ENCODE peak calls at places on chromosomes 4 and X, in four cellular contexts. A is heart left ventricle, Z is trophoblast cell, T is fibroblast of lung. G is an unnamed sample.
A peak's percentile ranks its signal among the peaks of the same experiment; 100 is the strongest.

GRCh38 chr4:81652069-81652478 is 180.4 kb upstream of the RASGEF1B start:
- DNase-seq in A (no peak), Z (no peak), T (no peak), G (no peak)

GRCh38 chr4:114782842-114783595 is 184.4 kb downstream of the UGT8 start:
- DNase-seq in A (no peak), Z (no peak), T (peak; percentile 39), G (no peak)

GRCh38 chrX:49237060-49237459 is 1.8 kb downstream of the CCDC22 start:
- DNase-seq in A (no peak), Z (no peak), T (no peak), G (peak; percentile 85)

GRCh38 chr4:138897818-138898226 is 117.8 kb upstream of the NOCT start:
- DNase-seq in A (no peak), Z (peak; percentile 81), T (peak; percentile 98), G (no peak)

GRCh38 chr4:107579099-107579498 is 140.9 kb downstream of the PAPSS1 start:
- DNase-seq in A (no peak), Z (peak; percentile 4), T (no peak), G (no peak)

GRCh38 chr4:126318376-126318775 is 1003.6 kb downstream of the FAT4 start:
- DNase-seq in A (no peak), Z (no peak), T (no peak), G (no peak)

GRCh38 chrX:10043386-10043785 is 76.2 kb downstream of the CLDN34 start:
- DNase-seq in A (no peak), Z (peak; percentile 18), T (no peak), G (no peak)

GRCh38 chr4:84263415-84263814 is 235.7 kb downstream of the NKX6-1 start:
- DNase-seq in A (no peak), Z (no peak), T (no peak), G (no peak)

GRCh38 chr4:27057662-27058061 is 197.0 kb downstream of the STIM2 start:
- DNase-seq in A (no peak), Z (no peak), T (no peak), G (no peak)

GRCh38 chr4:48254381-48255072 is 15.1 kb downstream of the TEC start:
- DNase-seq in A (peak; percentile 70), Z (no peak), T (peak; percentile 98), G (no peak)

GRCh38 chr4:15675363-15675762 is 6.3 kb upstream of the FAM200B start:
- DNase-seq in A (no peak), Z (no peak), T (no peak), G (no peak)

GRCh38 chrX:42093756-42094155 is 170.4 kb upstream of the CASK start:
- DNase-seq in A (no peak), Z (no peak), T (peak; percentile 20), G (no peak)

GRCh38 chr4:15689540-15689939 is 7.9 kb downstream of the FAM200B start:
- DNase-seq in A (no peak), Z (no peak), T (peak; percentile 49), G (no peak)

GRCh38 chr4:122968227-122968812 is 45.9 kb upstream of the NUDT6 start:
- DNase-seq in A (no peak), Z (no peak), T (peak; percentile 7), G (no peak)

GRCh38 chr4:125084608-125085007 is 230.1 kb upstream of the FAT4 start:
- DNase-seq in A (no peak), Z (no peak), T (no peak), G (no peak)

GRCh38 chr4:38905657-38906398 is 38.2 kb downstream of the FAM114A1 start:
- DNase-seq in A (no peak), Z (no peak), T (no peak), G (no peak)

GRCh38 chrX:18490816-18491215 is 65.4 kb downstream of the CDKL5 start:
- DNase-seq in A (no peak), Z (peak; percentile 25), T (no peak), G (no peak)

GRCh38 chr4:73485596-73485995 is 4.1 kb downstream of the AFM start:
- DNase-seq in A (no peak), Z (no peak), T (no peak), G (no peak)

GRCh38 chrX:128106630-128107029 is 54.4 kb upstream of the ACTRT1 start:
- DNase-seq in A (no peak), Z (no peak), T (no peak), G (no peak)

GRCh38 chr4:1603413-1604135 is 80.5 kb downstream of the FAM53A start:
- DNase-seq in A (peak; percentile 22), Z (no peak), T (no peak), G (peak; percentile 68)

GRCh38 chr4:157674699-157675098 is 454.2 kb downstream of the GRIA2 start:
- DNase-seq in A (no peak), Z (no peak), T (no peak), G (no peak)

GRCh38 chr4:54017974-54018373 is 46.4 kb downstream of the CHIC2 start:
- DNase-seq in A (no peak), Z (no peak), T (no peak), G (no peak)
- H3K36me3 ChIP-seq in A (no peaks in the 10 kb centered on the region), Z (no peaks in the 10 kb centered on the region), T (no peaks in the 10 kb centered on the region), G (peaks cover 12% of the 10 kb centered on the region)

GRCh38 chr4:158787718-158788441 is 19.1 kb downstream of the FNIP2 start:
- DNase-seq in A (no peak), Z (no peak), T (peak; percentile 50), G (no peak)

GRCh38 chr4:158783775-158784174 is 14.9 kb downstream of the FNIP2 start:
- DNase-seq in A (no peak), Z (no peak), T (peak; percentile 71), G (no peak)

GRCh38 chr4:158782539-158783360 is 13.9 kb downstream of the FNIP2 start:
- DNase-seq in A (no peak), Z (no peak), T (peak; percentile 68), G (no peak)

GRCh38 chr4:158788608-158789007 is 19.8 kb downstream of the FNIP2 start:
- DNase-seq in A (no peak), Z (no peak), T (no peak), G (no peak)

GRCh38 chr4:158786155-158786581 is 17.3 kb downstream of the FNIP2 start:
- DNase-seq in A (no peak), Z (no peak), T (peak; percentile 70), G (no peak)
- H3K36me3 ChIP-seq in A (no peaks in the 10 kb centered on the region), Z (no peaks in the 10 kb centered on the region), T (no peaks in the 10 kb centered on the region), G (no peaks in the 10 kb centered on the region)

DNA sequence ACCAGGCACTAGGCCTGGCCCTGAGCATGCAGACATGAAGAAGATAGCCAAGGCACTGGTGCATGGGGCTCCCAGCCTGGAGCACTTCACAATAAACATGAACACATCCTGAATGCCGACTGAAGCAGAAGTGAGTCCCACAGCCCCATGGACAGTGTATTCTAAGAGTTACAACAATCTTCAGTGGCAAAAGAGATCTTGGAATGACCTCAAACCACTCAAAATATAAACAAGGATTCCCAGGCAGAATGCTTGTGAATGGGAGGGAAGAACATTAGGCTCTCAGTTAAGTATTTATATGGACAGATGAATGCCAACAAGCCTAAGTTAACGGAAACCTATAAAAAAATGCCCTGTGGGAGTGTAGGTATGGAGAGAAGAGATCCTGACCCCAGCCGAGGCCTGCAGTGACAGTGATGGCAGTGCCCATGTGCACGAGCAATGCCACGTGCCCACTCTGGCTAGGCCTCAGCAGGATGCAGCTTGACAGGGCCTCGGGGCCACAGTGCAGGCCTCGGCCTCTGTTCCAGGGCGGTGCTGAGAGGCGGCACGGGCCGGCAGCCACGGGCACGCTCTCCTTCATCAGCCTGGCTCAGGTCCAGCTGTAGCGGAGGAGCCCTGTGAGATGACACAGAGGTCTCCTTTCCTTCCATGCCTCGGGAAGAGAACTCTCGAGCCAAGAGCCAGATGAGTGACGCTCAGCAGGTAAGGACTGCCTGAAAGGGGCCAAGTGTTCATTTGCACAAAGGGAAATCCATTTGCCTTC is 49.2 kb downstream of the IRF2 start:
- DNase-seq in A (peak; percentile 73), Z (no peak), T (no peak), G (no peak)
- H3K36me3 ChIP-seq in A (peaks cover 16% of the 10 kb centered on the region), Z (peaks cover 7% of the 10 kb centered on the region), T (peaks cover 6% of the 10 kb centered on the region), G (peaks cover 60% of the 10 kb centered on the region)

GRCh38 chr4:145775406-145775805 is 95.5 kb downstream of the C4orf51 start:
- DNase-seq in A (no peak), Z (no peak), T (no peak), G (no peak)
- H3K36me3 ChIP-seq in A (no peaks in the 10 kb centered on the region), Z (peaks cover 17% of the 10 kb centered on the region), T (peaks cover 1% of the 10 kb centered on the region), G (peaks cover 35% of the 10 kb centered on the region)